ENCODE peak calls at places on chromosomes 2 and 18, in four cellular contexts. Y is K562, V is HL-60, F is GM12878. Z is an unnamed sample.

GRCh38 chr2:10877691-10878111 is 34.0 kb upstream of the KCNF1 start:
- DNase-seq in Y (no peak), V (no peak), F (no peak), Z (no peak)

GRCh38 chr2:176110975-176111663 is 4.0 kb downstream of the HOXD11 start:
- DNase-seq in Y (peak; percentile 70), V (peak; percentile 48), F (no peak), Z (no peak)

GRCh38 chr2:72605836-72606442 is 219.9 kb downstream of the EXOC6B start:
- DNase-seq in Y (peak; percentile 23), V (no peak), F (no peak), Z (no peak)

GRCh38 chr2:205700331-205701132 is 18.2 kb downstream of the NRP2 start:
- DNase-seq in Y (no peak), V (peak; percentile 61), F (no peak), Z (no peak)

GRCh38 chr18:10927290-10927979 is 221.9 kb downstream of the PIEZO2 start:
- DNase-seq in Y (no peak), V (no peak), F (no peak), Z (no peak)

GRCh38 chr2:172836386-172837200 is 100.9 kb downstream of the RAPGEF4 start:
- DNase-seq in Y (no peak), V (peak; percentile 13), F (no peak), Z (no peak)

GRCh38 chr18:56191334-56191733 is 447.1 kb downstream of the TXNL1 start:
- DNase-seq in Y (no peak), V (no peak), F (no peak), Z (no peak)

GRCh38 chr2:5690718-5691658 is 1.2 kb upstream of the SOX11 start:
- DNase-seq in Y (no peak), V (no peak), F (no peak), Z (no peak)

GRCh38 chr2:55962910-55963309 is 39.3 kb upstream of the EFEMP1 start:
- DNase-seq in Y (no peak), V (no peak), F (no peak), Z (no peak)

GRCh38 chr18:53864758-53865157 is 359.7 kb downstream of the MBD2 start:
- DNase-seq in Y (no peak), V (no peak), F (no peak), Z (no peak)

GRCh38 chr2:42828487-42829416 is 36.4 kb upstream of the HAAO start:
- DNase-seq in Y (peak; percentile 84), V (peak; percentile 72), F (peak; percentile 15), Z (peak; percentile 77)

GRCh38 chr2:121906170-121906569 is 150.7 kb downstream of the TSN start:
- DNase-seq in Y (no peak), V (no peak), F (no peak), Z (no peak)

GRCh38 chr2:24435391-24436316 is 55.4 kb upstream of the NCOA1 start:
- DNase-seq in Y (no peak), V (no peak), F (no peak), Z (no peak)

GRCh38 chr18:26496528-26496927 is 51.8 kb downstream of the KCTD1 start:
- DNase-seq in Y (no peak), V (no peak), F (no peak), Z (no peak)

GRCh38 chr2:154707994-154708393 is 9.5 kb downstream of the KCNJ3 start:
- DNase-seq in Y (no peak), V (no peak), F (no peak), Z (no peak)

GRCh38 chr2:97961534-97961933 is 34.2 kb downstream of the TMEM131 start:
- DNase-seq in Y (no peak), V (no peak), F (peak; percentile 65), Z (no peak)

GRCh38 chr2:88258208-88258607 is 88.1 kb downstream of the THNSL2 start:
- DNase-seq in Y (no peak), V (no peak), F (no peak), Z (no peak)

GRCh38 chr2:221465776-221466175 is 106.3 kb downstream of the EPHA4 start:
- DNase-seq in Y (peak; percentile 2), V (peak; percentile 7), F (peak; percentile 15), Z (no peak)

GRCh38 chr2:189406612-189407011 is 34.7 kb upstream of the WDR75 start:
- DNase-seq in Y (no peak), V (no peak), F (no peak), Z (no peak)

DNA sequence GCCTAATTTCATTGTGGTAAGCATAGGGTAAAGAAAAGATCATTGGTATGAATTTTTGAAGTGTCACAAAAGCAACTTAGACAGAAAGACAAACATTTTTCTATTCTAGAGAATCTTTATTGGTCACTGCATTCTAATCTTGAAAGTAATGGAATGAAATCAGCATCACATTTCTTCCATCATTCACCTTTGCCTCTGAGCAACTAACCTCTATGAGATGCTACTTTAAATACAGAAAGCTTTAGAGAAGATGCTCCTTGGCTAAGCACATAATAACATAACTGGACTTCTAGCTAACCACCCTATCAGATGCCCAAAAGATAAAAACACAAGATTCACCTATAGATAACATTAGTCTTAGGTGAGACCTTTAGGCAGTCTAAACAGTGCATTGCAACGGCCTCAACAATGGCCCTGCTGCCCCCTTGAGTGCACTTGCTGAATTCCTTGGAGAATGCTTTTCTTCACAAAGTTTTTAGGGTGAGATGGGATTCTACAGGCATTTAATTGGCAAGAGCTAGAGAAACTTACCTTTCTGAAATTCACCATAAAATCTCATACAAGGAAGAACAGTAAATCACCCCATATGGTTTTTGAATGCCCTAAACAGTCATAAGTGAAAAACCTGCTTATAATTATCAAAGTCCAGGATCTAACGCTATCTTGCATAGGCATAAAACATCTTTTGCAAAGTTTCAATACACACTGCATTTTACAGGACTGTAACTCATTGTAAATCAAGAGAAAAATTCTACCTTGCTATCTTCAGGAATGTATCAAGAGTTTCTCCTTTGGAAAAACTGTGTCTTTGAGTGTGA is 791.3 kb upstream of the CHAC2 start:
- DNase-seq in Y (no peak), V (no peak), F (no peak), Z (no peak)
- TF ChIP-seq SPI1 in Y (no peak), V (no peak), F (no peak), Z (no peak)

DNA sequence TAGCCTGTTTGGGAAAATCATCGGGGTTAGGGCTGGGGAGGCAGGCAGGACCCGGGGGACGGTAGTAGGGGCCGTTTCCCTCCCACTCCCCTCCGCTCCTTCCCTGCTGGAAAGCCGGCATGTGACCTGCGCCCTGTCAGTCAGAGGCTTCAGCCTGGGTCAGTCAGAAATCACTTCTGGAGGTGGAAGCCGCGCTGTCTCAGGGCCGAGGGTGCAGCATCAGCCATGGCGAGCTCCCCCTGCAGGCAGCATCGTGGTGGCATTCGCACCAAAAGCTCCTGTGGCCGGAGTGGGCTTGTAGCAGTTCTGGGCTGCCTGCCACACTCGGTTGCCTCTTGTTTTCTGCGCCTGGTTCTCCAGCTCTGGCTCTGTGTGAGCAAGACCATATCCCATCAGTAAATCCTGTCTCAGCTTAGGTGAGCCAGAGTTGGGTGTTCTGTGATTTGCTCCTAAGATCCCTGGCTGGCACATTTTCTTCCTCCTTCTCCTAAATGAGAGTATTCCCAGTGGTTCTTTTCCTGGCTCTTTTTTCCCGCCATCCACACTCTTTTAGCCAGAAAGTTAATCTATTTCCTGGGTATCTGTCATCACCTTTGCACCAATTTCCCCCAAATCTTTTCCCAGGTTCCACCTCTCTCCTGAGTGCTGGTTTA is 123.9 kb upstream of the CD302 start:
- DNase-seq in Y (peak; percentile 73), V (peak; percentile 82), F (no peak), Z (peak; percentile 55)
- TF ChIP-seq POLR2AphosphoS5 in Y (no peak), V (no peak), F (no peak), Z (no peak)

GRCh38 chr2:44495544-44495943 is 133.8 kb downstream of the CAMKMT start:
- DNase-seq in Y (no peak), V (no peak), F (no peak), Z (no peak)
- TF ChIP-seq SPI1 in Y (no peak), V (no peak), F (no peak), Z (no peak)

GRCh38 chr18:48850891-48851302 is 99.9 kb downstream of the SMAD7 start:
- DNase-seq in Y (no peak), V (no peak), F (no peak), Z (no peak)

GRCh38 chr18:48846423-48846932 is 104.3 kb downstream of the SMAD7 start:
- DNase-seq in Y (no peak), V (no peak), F (no peak), Z (no peak)

GRCh38 chr18:48851563-48851962 is 99.2 kb downstream of the SMAD7 start:
- DNase-seq in Y (no peak), V (peak; percentile 27), F (no peak), Z (no peak)

GRCh38 chr18:48847807-48848486 is 102.8 kb downstream of the SMAD7 start:
- DNase-seq in Y (no peak), V (no peak), F (no peak), Z (no peak)

DNA sequence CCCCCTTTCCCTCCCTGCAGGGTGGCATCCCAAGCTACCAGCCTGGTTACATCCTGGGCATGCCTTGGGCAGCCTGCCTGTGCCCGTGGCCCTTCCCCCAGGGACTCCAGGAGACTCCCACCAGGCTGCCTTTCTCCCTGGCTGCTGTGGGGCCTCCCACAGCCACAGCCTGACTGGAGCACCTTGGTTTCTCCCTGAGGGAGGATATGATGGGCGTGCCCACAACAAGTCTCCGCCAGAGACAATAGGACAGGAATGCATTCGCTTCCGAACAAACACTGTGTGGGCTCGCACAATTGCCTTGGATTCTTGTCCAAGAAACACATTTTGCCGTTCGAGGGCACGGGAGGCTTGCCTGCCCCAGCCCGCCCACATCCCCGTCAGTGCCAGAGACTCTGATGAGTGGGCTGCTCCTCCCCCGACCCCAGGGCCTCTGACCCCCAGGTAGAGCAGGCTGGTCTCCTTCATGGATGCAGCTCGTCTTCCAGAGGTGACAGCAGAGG is 102.1 kb downstream of the SMAD7 start:
- DNase-seq in Y (no peak), V (no peak), F (no peak), Z (no peak)
- TF ChIP-seq POLR2AphosphoS5 in Y (no peak), V (no peak), F (no peak), Z (no peak)

DNA sequence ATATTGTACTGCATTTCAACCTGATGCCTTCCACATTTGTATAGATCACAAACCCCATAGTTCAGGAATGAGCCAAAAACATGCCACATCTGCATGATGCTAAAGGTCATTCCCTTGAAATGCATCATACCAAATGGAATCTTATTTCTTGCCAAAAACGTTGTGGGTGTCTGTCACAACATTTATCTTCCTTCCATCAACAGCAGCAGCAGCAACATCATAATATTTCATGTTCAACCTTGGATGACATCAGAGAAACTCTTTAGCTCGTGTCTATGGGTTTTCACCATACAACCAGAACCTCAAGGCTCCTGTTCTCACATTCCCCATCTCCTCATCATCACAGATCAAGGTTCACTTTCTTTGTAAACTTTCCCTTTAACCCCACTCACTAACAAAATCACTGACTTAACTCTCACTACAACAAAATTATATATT is 221.3 kb upstream of the CTAGE1 start:
- DNase-seq in Y (no peak), V (no peak), F (no peak), Z (no peak)
- TF ChIP-seq SPI1 in Y (no peak), V (no peak), F (no peak), Z (no peak)

DNA sequence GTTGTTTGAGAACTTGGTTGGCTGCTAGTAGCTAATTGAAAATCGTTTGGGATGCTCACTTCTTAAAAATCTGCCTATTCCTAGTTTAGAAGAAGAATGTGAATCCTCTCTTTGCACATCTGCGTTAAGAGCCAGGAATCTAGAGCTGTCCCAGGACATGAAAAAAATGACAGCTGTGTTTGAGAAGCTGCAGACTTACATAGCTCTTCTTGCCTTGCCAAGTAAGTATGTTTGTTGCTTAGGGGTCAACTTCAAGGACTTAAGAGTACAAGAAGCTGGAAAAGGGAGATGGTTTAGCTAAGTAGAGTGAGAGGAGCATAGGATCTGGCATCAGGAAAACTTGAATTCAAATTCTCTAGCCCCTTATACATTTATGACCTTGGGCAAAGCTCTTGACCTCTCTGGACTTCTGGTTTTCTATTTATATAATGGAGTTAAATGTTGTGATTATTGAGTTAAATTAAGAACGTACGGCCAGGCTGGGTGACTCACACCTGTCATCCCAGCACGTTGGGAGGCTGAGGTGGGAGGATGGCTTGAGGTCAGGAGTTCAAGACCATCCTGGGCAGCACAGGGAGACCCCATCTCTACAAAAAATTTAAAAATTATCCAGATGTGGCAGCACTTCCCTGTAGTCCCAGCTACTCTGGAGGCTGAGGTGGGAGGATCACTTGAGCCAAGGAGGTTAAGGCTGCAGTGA is 55.2 kb upstream of the STON1 start:
- DNase-seq in Y (no peak), V (no peak), F (no peak), Z (no peak)
- TF ChIP-seq POLR2AphosphoS5 in Y (no peak), V (no peak), F (no peak), Z (no peak)

Z was measured in GM12891.